ENCODE peak calls at places on chromosomes 4 and X, in ten cellular contexts. R is naive thymus-derived CD4-positive, alpha-beta T cell; H is left lung; V is small intestine; C is ovary; U is PC-3; S is stomach; D is adrenal gland; X is CD8-positive, alpha-beta memory T cell; A is cardiac muscle cell. E is an unnamed sample. For H3K4me1, the result is how much of the 10 kb centered on the place peaks cover.

GRCh38 chrX:3636803-3637202 is 76.6 kb downstream of the PRKX start:
- DNase-seq in R (no peak), H (no peak), V (no peak), C (no peak), U (no peak), S (no peak), D (no peak), X (no peak), A (no peak), E (no peak)

GRCh38 chrX:68945603-68946228 is 116.9 kb downstream of the EFNB1 start:
- DNase-seq in R (no peak), H (no peak), V (no peak), C (no peak), U (peak), S (no peak), D (peak), X (no peak), A (peak), E (no peak)

GRCh38 chrX:151985955-151986354 is 11.5 kb upstream of the GABRE start:
- DNase-seq in R (no peak), H (no peak), V (peak), C (no peak), U (no peak), S (no peak), D (peak), X (no peak), A (peak), E (peak)

GRCh38 chr4:15729910-15730533 is 27.2 kb downstream of the BST1 start:
- DNase-seq in R (peak), H (no peak), V (peak), C (no peak), U (peak), S (no peak), D (peak), X (no peak), A (peak), E (peak)

GRCh38 chr4:79831119-79831528 is 241.9 kb downstream of the ANTXR2 start:
- DNase-seq in R (no peak), H (no peak), V (no peak), C (no peak), U (no peak), S (no peak), D (no peak), X (no peak), A (no peak), E (no peak)

GRCh38 chr4:53545238-53545637 is 46.0 kb downstream of the LNX1 start:
- DNase-seq in R (no peak), H (no peak), V (no peak), C (no peak), U (no peak), S (no peak), D (no peak), X (no peak), A (no peak), E (no peak)

GRCh38 chr4:17385403-17385802 is 126.5 kb downstream of the QDPR start:
- DNase-seq in R (no peak), H (no peak), V (peak), C (no peak), U (no peak), S (no peak), D (peak), X (no peak), A (peak), E (peak)

GRCh38 chr4:61200195-61200990 is at the start of gene ADGRL3:
- DNase-seq in R (no peak), H (peak), V (no peak), C (no peak), U (no peak), S (no peak), D (peak), X (no peak), A (peak), E (peak)

GRCh38 chrX:20015422-20015821 is 24.6 kb upstream of the BCLAF3 start:
- DNase-seq in R (no peak), H (no peak), V (no peak), C (no peak), U (no peak), S (no peak), D (no peak), X (no peak), A (peak), E (no peak)

GRCh38 chrX:101759000-101759399 is 99.3 kb upstream of the ARMCX2 start:
- DNase-seq in R (peak), H (no peak), V (peak), C (no peak), U (peak), S (no peak), D (peak), X (no peak), A (peak), E (no peak)

GRCh38 chr4:172708184-172708583 is 460.4 kb upstream of the GALNT7 start:
- DNase-seq in R (no peak), H (no peak), V (no peak), C (no peak), U (no peak), S (no peak), D (no peak), X (no peak), A (no peak), E (no peak)

GRCh38 chr4:121943941-121944340 is 7.9 kb downstream of the TRPC3 start:
- DNase-seq in R (no peak), H (no peak), V (no peak), C (no peak), U (no peak), S (no peak), D (no peak), X (no peak), A (no peak), E (no peak)

GRCh38 chrX:47772764-47773163 is 63.9 kb upstream of the ZNF81 start:
- DNase-seq in R (no peak), H (no peak), V (no peak), C (no peak), U (no peak), S (no peak), D (no peak), X (no peak), A (no peak), E (no peak)

GRCh38 chr4:118587946-118588345 is 97.2 kb upstream of the METTL14 start:
- DNase-seq in R (no peak), H (no peak), V (no peak), C (no peak), U (no peak), S (no peak), D (no peak), X (no peak), A (no peak), E (no peak)

GRCh38 chr4:127781303-127782024 is 658 bp upstream of the HSPA4L start:
- DNase-seq in R (no peak), H (peak), V (peak), C (peak), U (peak), S (peak), D (peak), X (no peak), A (peak), E (no peak)

GRCh38 chrX:13077168-13077567 is 32.7 kb upstream of the FAM9C start:
- DNase-seq in R (no peak), H (peak), V (no peak), C (no peak), U (peak), S (no peak), D (no peak), X (no peak), A (no peak), E (no peak)

GRCh38 chrX:132791725-132792124 is 166.7 kb downstream of the HS6ST2 start:
- DNase-seq in R (no peak), H (no peak), V (no peak), C (no peak), U (no peak), S (no peak), D (no peak), X (no peak), A (no peak), E (no peak)

GRCh38 chr4:14871676-14872430 is 130.4 kb upstream of the CPEB2 start:
- DNase-seq in R (no peak), H (no peak), V (peak), C (no peak), U (peak), S (peak), D (peak), X (peak), A (no peak), E (peak)

GRCh38 chrX:130401415-130402210 is at the start of gene RBMX2:
- DNase-seq in R (peak), H (peak), V (peak), C (peak), U (peak), S (peak), D (peak), X (peak), A (peak), E (peak)

GRCh38 chr4:7045961-7046921 is 3.1 kb downstream of the TADA2B start:
- DNase-seq in R (no peak), H (no peak), V (no peak), C (no peak), U (peak), S (no peak), D (no peak), X (no peak), A (no peak), E (peak)

GRCh38 chr4:112082954-112083586 is 62.2 kb upstream of the FAM241A start:
- DNase-seq in R (no peak), H (no peak), V (peak), C (no peak), U (peak), S (no peak), D (no peak), X (no peak), A (peak), E (no peak)

GRCh38 chr4:85029453-85029852 is 63.0 kb upstream of the WDFY3 start:
- DNase-seq in R (no peak), H (no peak), V (no peak), C (no peak), U (no peak), S (no peak), D (no peak), X (no peak), A (peak), E (no peak)

GRCh38 chr4:40594261-40595178 is 35.1 kb downstream of the RBM47 start:
- DNase-seq in R (no peak), H (no peak), V (peak), C (no peak), U (peak), S (no peak), D (peak), X (no peak), A (peak), E (no peak)

GRCh38 chr4:73538162-73538561 is 56.6 kb downstream of the AFM start:
- DNase-seq in R (no peak), H (no peak), V (no peak), C (no peak), U (no peak), S (no peak), D (no peak), X (no peak), A (no peak), E (no peak)

GRCh38 chrX:136689441-136689840 is 41.5 kb downstream of the CD40LG start:
- DNase-seq in R (no peak), H (no peak), V (peak), C (no peak), U (no peak), S (no peak), D (no peak), X (no peak), A (peak), E (no peak)

GRCh38 chrX:18548996-18549395 is 122.9 kb downstream of the RS1 start:
- DNase-seq in R (no peak), H (no peak), V (no peak), C (no peak), U (peak), S (no peak), D (no peak), X (no peak), A (no peak), E (no peak)

GRCh38 chr4:162959056-162959455 is 207.6 kb downstream of the NAF1 start:
- DNase-seq in R (no peak), H (no peak), V (no peak), C (no peak), U (peak), S (peak), D (no peak), X (no peak), A (peak), E (no peak)

GRCh38 chrX:140099221-140099620 is 133.9 kb upstream of the CXorf66 start:
- DNase-seq in R (no peak), H (no peak), V (no peak), C (no peak), U (no peak), S (no peak), D (no peak), X (no peak), A (no peak), E (no peak)

GRCh38 chrX:100447563-100448397 is 37.7 kb upstream of the PCDH19 start:
- DNase-seq in R (no peak), H (peak), V (peak), C (peak), U (peak), S (no peak), D (peak), X (no peak), A (peak), E (peak)

GRCh38 chr4:104491396-104491821 is 3.3 kb downstream of the CXXC4 start:
- DNase-seq in R (peak), H (peak), V (peak), C (peak), U (no peak), S (peak), D (no peak), X (peak), A (peak), E (peak)

GRCh38 chrX:155262970-155263754 is 1.1 kb downstream of the RAB39B start:
- DNase-seq in R (peak), H (no peak), V (peak), C (no peak), U (no peak), S (no peak), D (no peak), X (no peak), A (no peak), E (no peak)

GRCh38 chrX:119826399-119826959 is 26.3 kb downstream of the UPF3B start:
- DNase-seq in R (no peak), H (no peak), V (peak), C (no peak), U (peak), S (no peak), D (no peak), X (no peak), A (peak), E (no peak)

GRCh38 chr4:64538219-64538618 is 129.0 kb upstream of the TECRL start:
- DNase-seq in R (no peak), H (no peak), V (no peak), C (no peak), U (peak), S (no peak), D (no peak), X (no peak), A (no peak), E (no peak)

GRCh38 chr4:175469519-175469918 is 342.5 kb downstream of the GPM6A start:
- DNase-seq in R (no peak), H (no peak), V (no peak), C (no peak), U (peak), S (no peak), D (no peak), X (no peak), A (no peak), E (no peak)

GRCh38 chr4:100306018-100306417 is 115.8 kb upstream of the DDIT4L start:
- DNase-seq in R (no peak), H (no peak), V (no peak), C (no peak), U (peak), S (no peak), D (no peak), X (no peak), A (no peak), E (no peak)

GRCh38 chrX:6021316-6022091 is 207.2 kb downstream of the NLGN4X start:
- DNase-seq in R (no peak), H (no peak), V (peak), C (no peak), U (peak), S (peak), D (peak), X (no peak), A (peak), E (peak)

GRCh38 chr4:173272987-173273386 is 61.2 kb downstream of the HMGB2 start:
- DNase-seq in R (no peak), H (no peak), V (no peak), C (no peak), U (no peak), S (no peak), D (no peak), X (no peak), A (peak), E (no peak)

GRCh38 chr4:87982446-87982845 is 6.9 kb downstream of the SPP1 start:
- DNase-seq in R (no peak), H (no peak), V (no peak), C (no peak), U (no peak), S (no peak), D (no peak), X (no peak), A (peak), E (no peak)

GRCh38 chr4:151420408-151420807 is 11.4 kb downstream of the FHIP1A start:
- DNase-seq in R (no peak), H (no peak), V (no peak), C (no peak), U (peak), S (no peak), D (no peak), X (no peak), A (no peak), E (no peak)

GRCh38 chr4:184345573-184345922 is 127.9 kb upstream of the ENPP6 start:
- DNase-seq in R (no peak), H (peak), V (no peak), C (no peak), U (no peak), S (no peak), D (peak), X (no peak), A (no peak), E (no peak)

GRCh38 chr4:184343400-184344177 is 125.9 kb upstream of the ENPP6 start:
- DNase-seq in R (peak), H (peak), V (peak), C (peak), U (peak), S (peak), D (peak), X (peak), A (peak), E (peak)

GRCh38 chr4:184344899-184345572 is 127.4 kb upstream of the ENPP6 start:
- DNase-seq in R (no peak), H (no peak), V (no peak), C (no peak), U (no peak), S (no peak), D (peak), X (no peak), A (no peak), E (no peak)

GRCh38 chr4:184342167-184342856 is 124.6 kb upstream of the ENPP6 start:
- DNase-seq in R (no peak), H (no peak), V (peak), C (no peak), U (no peak), S (no peak), D (no peak), X (no peak), A (no peak), E (no peak)

DNA sequence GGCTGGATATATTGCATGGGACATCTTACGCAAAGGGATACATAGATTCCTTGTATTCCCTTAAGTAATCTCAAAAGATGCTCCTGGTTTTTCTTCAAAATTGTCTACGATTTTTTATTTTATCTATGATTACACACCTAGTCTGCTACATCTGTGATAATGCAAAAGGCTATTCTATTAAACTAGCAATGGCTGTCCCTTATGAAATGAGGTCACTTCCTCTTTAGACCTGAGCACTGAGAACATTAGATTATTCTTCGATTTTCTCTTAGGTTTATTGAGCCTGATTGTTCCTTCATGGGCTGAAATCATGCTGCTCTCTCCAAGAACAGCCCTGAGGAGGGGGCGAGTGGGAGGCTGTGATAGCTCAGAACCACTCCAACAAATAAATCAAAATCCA is 126.8 kb upstream of the ENPP6 start:
- DNase-seq in R (no peak), H (no peak), V (no peak), C (no peak), U (no peak), S (no peak), D (no peak), X (no peak), A (no peak), E (no peak)
- H3K27ac ChIP-seq in R (no peak), H (no peak), V (no peak), C (no peak), U (no peak), S (no peak), D (peak), X (no peak), A (no peak), E (peak)

DNA sequence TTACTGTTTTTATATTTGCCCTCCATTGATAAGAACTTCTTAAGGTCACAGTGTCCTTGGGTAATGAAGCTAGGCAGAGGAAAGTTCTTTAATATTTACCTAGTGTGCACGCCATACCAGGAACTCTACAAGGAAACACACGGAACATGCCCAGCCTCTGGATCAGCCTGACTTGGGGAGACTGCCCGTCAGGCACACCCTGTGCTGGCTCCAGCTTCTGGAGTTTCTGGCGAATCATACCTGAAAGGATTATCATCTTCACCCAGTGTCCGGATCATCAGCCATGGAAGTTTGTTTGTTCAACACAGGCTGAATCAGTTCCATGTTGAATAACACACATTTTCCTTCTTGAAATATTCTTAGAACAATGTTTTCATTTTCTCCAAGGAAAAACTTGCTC is 176.6 kb downstream of the SHROOM3 start:
- DNase-seq in R (no peak), H (no peak), V (peak), C (peak), U (peak), S (peak), D (no peak), X (no peak), A (no peak), E (peak)
- H3K4me1 ChIP-seq in R (under half), H (under half), V (under half), C (under half), U (under half), S (under half), D (under half), X (under half), A (under half), E (under half)

DNA sequence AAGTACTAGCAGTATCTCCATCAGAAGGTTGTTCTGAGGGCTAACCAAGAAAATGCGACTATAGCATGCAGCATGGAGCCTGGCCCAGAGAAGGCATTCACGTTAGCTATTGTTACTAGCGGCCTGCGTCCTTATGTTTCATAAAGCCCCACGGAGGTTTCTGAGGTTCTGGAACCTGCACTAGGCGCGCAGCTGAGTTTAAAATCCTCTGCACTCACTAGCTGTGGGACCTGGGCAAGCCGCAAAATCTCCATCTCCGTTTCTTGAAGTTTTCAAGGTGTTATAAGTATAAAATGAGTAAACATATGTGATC is 666 bp upstream of the MANBA start:
- DNase-seq in R (no peak), H (no peak), V (no peak), C (no peak), U (peak), S (no peak), D (no peak), X (no peak), A (peak), E (no peak)
- H3K27ac ChIP-seq in R (peak), H (peak), V (no peak), C (no peak), U (no peak), S (peak), D (peak), X (peak), A (peak), E (peak)

DNA sequence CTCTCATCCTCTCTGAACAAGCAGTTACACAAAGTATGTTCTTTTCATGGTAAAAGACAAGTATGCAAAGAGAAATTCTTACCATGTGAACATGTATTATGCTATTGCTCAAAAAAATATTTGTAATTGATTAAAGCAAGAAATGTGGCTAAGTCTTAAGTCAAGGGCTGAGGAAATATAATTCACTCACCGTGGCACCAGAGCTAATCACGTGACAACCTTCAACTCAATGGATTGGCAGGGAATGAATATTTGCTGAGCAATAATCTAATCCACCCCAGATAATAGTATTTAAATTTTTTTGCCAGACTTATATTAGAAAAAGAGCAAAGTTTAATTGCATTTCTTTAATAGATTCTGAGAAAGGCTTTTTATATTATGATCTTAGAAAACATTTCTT is 310.2 kb downstream of the HS3ST1 start:
- DNase-seq in R (no peak), H (no peak), V (no peak), C (no peak), U (no peak), S (no peak), D (no peak), X (no peak), A (no peak), E (no peak)
- H3K4me1 ChIP-seq in R (under half), H (under half), V (under half), C (under half), U (under half), S (under half), D (under half), X (under half), A (under half), E (under half)

GRCh38 chrX:65595460-65595876 is 60.9 kb upstream of the LAS1L start:
- DNase-seq in R (peak), H (peak), V (peak), C (peak), U (peak), S (peak), D (peak), X (peak), A (peak), E (peak)
- H3K27ac ChIP-seq in R (peak), H (peak), V (no peak), C (no peak), U (peak), S (peak), D (no peak), X (peak), A (no peak), E (peak)